ENCODE peak calls at places on chromosomes 7 and 10, in nine cellular contexts. J is H1, V is astrocyte of the spinal cord, P is kidney epithelial cell, A is endothelial cell, Q is body of pancreas, K is mucosa of descending colon, L is keratinocyte, I is HFF-Myc. U is an unnamed sample.

GRCh38 chr7:104130726-104131125 is 77.1 kb downstream of the ORC5 start:
- DNase-seq in J (no peak), V (no peak), P (no peak), A (no peak), Q (no peak), K (no peak), L (no peak), I (no peak), U (no peak)

GRCh38 chr7:136594739-136595144 is 273.7 kb upstream of the CHRM2 start:
- DNase-seq in J (no peak), V (no peak), P (no peak), A (no peak), Q (no peak), K (no peak), L (no peak), I (no peak), U (no peak)

GRCh38 chr7:102412548-102412947 is 16.4 kb downstream of the PRKRIP1 start:
- DNase-seq in J (no peak), V (peak), P (no peak), A (no peak), Q (no peak), K (no peak), L (no peak), I (no peak), U (no peak)

GRCh38 chr7:111734955-111735660 is 172.8 kb upstream of the IMMP2L start:
- DNase-seq in J (no peak), V (peak), P (no peak), A (no peak), Q (no peak), K (no peak), L (no peak), I (no peak), U (no peak)

GRCh38 chr10:111974325-111974724 is 209.2 kb downstream of the GPAM start:
- DNase-seq in J (no peak), V (no peak), P (no peak), A (no peak), Q (no peak), K (no peak), L (no peak), I (no peak), U (no peak)

GRCh38 chr7:234041-234711 is 41.8 kb downstream of the FAM20C start:
- DNase-seq in J (no peak), V (peak), P (no peak), A (no peak), Q (no peak), K (no peak), L (no peak), I (no peak), U (no peak)

GRCh38 chr7:140668641-140669040 is 4.1 kb upstream of the ADCK2 start:
- DNase-seq in J (no peak), V (no peak), P (no peak), A (no peak), Q (no peak), K (no peak), L (no peak), I (no peak), U (no peak)

GRCh38 chr10:113557389-113558321 is 4.8 kb downstream of the HABP2 start:
- DNase-seq in J (no peak), V (no peak), P (no peak), A (no peak), Q (peak), K (no peak), L (no peak), I (no peak), U (no peak)

GRCh38 chr7:130901209-130901783 is 167.3 kb upstream of the KLF14 start:
- DNase-seq in J (no peak), V (peak), P (peak), A (no peak), Q (peak), K (peak), L (no peak), I (peak), U (no peak)

GRCh38 chr10:132913559-132914115 is 28.7 kb downstream of the CFAP46 start:
- DNase-seq in J (no peak), V (no peak), P (no peak), A (no peak), Q (no peak), K (no peak), L (no peak), I (no peak), U (no peak)

GRCh38 chr10:4652111-4653010 is 173.6 kb upstream of the AKR1E2 start:
- DNase-seq in J (no peak), V (no peak), P (no peak), A (no peak), Q (no peak), K (no peak), L (no peak), I (no peak), U (no peak)

GRCh38 chr10:103692421-103693069 is 162.8 kb downstream of the SH3PXD2A start:
- DNase-seq in J (no peak), V (no peak), P (no peak), A (no peak), Q (no peak), K (peak), L (no peak), I (no peak), U (peak)

GRCh38 chr7:37642028-37642540 is 41.5 kb upstream of the GPR141 start:
- DNase-seq in J (no peak), V (no peak), P (no peak), A (no peak), Q (no peak), K (no peak), L (no peak), I (no peak), U (no peak)

GRCh38 chr10:70761031-70761601 is 24.1 kb downstream of the TBATA start:
- DNase-seq in J (no peak), V (peak), P (no peak), A (peak), Q (no peak), K (peak), L (no peak), I (no peak), U (no peak)

GRCh38 chr10:15745748-15746147 is 26.0 kb upstream of the ITGA8 start:
- DNase-seq in J (no peak), V (peak), P (no peak), A (no peak), Q (no peak), K (no peak), L (no peak), I (peak), U (no peak)

GRCh38 chr7:68381731-68382130 is 1216.5 kb upstream of the AUTS2 start:
- DNase-seq in J (no peak), V (no peak), P (no peak), A (no peak), Q (no peak), K (no peak), L (no peak), I (no peak), U (no peak)

GRCh38 chr10:79322616-79323566 is 24.4 kb upstream of the PPIF start:
- DNase-seq in J (no peak), V (peak), P (no peak), A (no peak), Q (peak), K (peak), L (no peak), I (peak), U (no peak)

GRCh38 chr7:5424689-5425506 is 1.3 kb upstream of the TNRC18 start:
- DNase-seq in J (no peak), V (peak), P (no peak), A (peak), Q (peak), K (peak), L (no peak), I (no peak), U (no peak)

GRCh38 chr7:2488272-2488645 is 12.1 kb upstream of the GRIFIN start:
- DNase-seq in J (no peak), V (no peak), P (no peak), A (no peak), Q (peak), K (no peak), L (no peak), I (no peak), U (no peak)

GRCh38 chr7:94053532-94053931 is 49.4 kb upstream of the BET1 start:
- DNase-seq in J (no peak), V (no peak), P (no peak), A (no peak), Q (no peak), K (no peak), L (no peak), I (no peak), U (no peak)

GRCh38 chr7:771241-772004 is 44.3 kb upstream of the PRKAR1B start:
- DNase-seq in J (no peak), V (peak), P (peak), A (no peak), Q (peak), K (peak), L (no peak), I (no peak), U (no peak)

GRCh38 chr7:157426463-157427301 is 89.9 kb downstream of the DNAJB6 start:
- DNase-seq in J (no peak), V (no peak), P (no peak), A (no peak), Q (no peak), K (no peak), L (no peak), I (no peak), U (no peak)

GRCh38 chr10:1715821-1716220 is 21.5 kb downstream of the ADARB2 start:
- DNase-seq in J (peak), V (no peak), P (peak), A (peak), Q (peak), K (peak), L (peak), I (no peak), U (peak)

GRCh38 chr7:140229591-140230516 is 53.1 kb upstream of the KDM7A start:
- DNase-seq in J (no peak), V (no peak), P (no peak), A (peak), Q (peak), K (peak), L (no peak), I (no peak), U (peak)

GRCh38 chr7:15478401-15478800 is 83.4 kb downstream of the AGMO start:
- DNase-seq in J (no peak), V (no peak), P (no peak), A (no peak), Q (no peak), K (no peak), L (no peak), I (no peak), U (no peak)

GRCh38 chr10:21292763-21293517 is 232.5 kb downstream of the SKIDA1 start:
- DNase-seq in J (no peak), V (peak), P (peak), A (peak), Q (peak), K (no peak), L (peak), I (peak), U (no peak)

GRCh38 chr7:118870187-118870586 is 645.7 kb downstream of the ANKRD7 start:
- DNase-seq in J (no peak), V (no peak), P (no peak), A (peak), Q (no peak), K (no peak), L (no peak), I (no peak), U (no peak)

GRCh38 chr10:95635319-95635733 is 21.2 kb downstream of the ALDH18A1 start:
- DNase-seq in J (no peak), V (no peak), P (no peak), A (no peak), Q (no peak), K (no peak), L (no peak), I (no peak), U (no peak)

GRCh38 chr10:90162464-90162863 is 461.1 kb downstream of the KIF20B start:
- DNase-seq in J (no peak), V (peak), P (no peak), A (no peak), Q (no peak), K (no peak), L (no peak), I (peak), U (no peak)

GRCh38 chr7:29397398-29397797 is 166.2 kb upstream of the PRR15 start:
- DNase-seq in J (no peak), V (no peak), P (no peak), A (no peak), Q (no peak), K (no peak), L (no peak), I (no peak), U (no peak)

GRCh38 chr7:158279539-158280466 is 307.8 kb downstream of the PTPRN2 start:
- DNase-seq in J (no peak), V (no peak), P (no peak), A (no peak), Q (no peak), K (no peak), L (no peak), I (no peak), U (no peak)

GRCh38 chr10:29297678-29298077 is 8.8 kb downstream of the LYZL1 start:
- DNase-seq in J (no peak), V (peak), P (no peak), A (no peak), Q (no peak), K (no peak), L (no peak), I (no peak), U (no peak)

GRCh38 chr10:5888352-5888751 is 1.3 kb downstream of the ANKRD16 start:
- DNase-seq in J (no peak), V (peak), P (no peak), A (no peak), Q (peak), K (no peak), L (no peak), I (no peak), U (no peak)

GRCh38 chr10:6058677-6059475 is 3.3 kb downstream of the IL2RA start:
- DNase-seq in J (no peak), V (no peak), P (no peak), A (no peak), Q (no peak), K (no peak), L (no peak), I (no peak), U (no peak)

GRCh38 chr10:79286318-79286951 is 60.8 kb upstream of the PPIF start:
- DNase-seq in J (no peak), V (peak), P (no peak), A (no peak), Q (peak), K (peak), L (peak), I (no peak), U (peak)

GRCh38 chr10:114492351-114493037 is 88.2 kb upstream of the AFAP1L2 start:
- DNase-seq in J (no peak), V (peak), P (no peak), A (no peak), Q (no peak), K (no peak), L (no peak), I (no peak), U (no peak)

GRCh38 chr10:131961777-131962450 is 19.8 kb downstream of the BNIP3 start:
- DNase-seq in J (no peak), V (no peak), P (no peak), A (no peak), Q (peak), K (no peak), L (no peak), I (no peak), U (no peak)

GRCh38 chr7:37439282-37440021 is 9.2 kb downstream of the ELMO1 start:
- DNase-seq in J (no peak), V (no peak), P (no peak), A (no peak), Q (no peak), K (no peak), L (no peak), I (no peak), U (no peak)

GRCh38 chr10:48306870-48307531 is 524 bp downstream of the MAPK8 start:
- DNase-seq in J (no peak), V (peak), P (no peak), A (peak), Q (peak), K (peak), L (no peak), I (no peak), U (peak)

GRCh38 chr10:48309711-48310226 is 3.3 kb downstream of the MAPK8 start:
- DNase-seq in J (no peak), V (peak), P (peak), A (no peak), Q (no peak), K (no peak), L (peak), I (no peak), U (peak)

GRCh38 chr10:48305905-48306264 is 592 bp upstream of the MAPK8 start:
- DNase-seq in J (no peak), V (no peak), P (no peak), A (no peak), Q (no peak), K (no peak), L (no peak), I (no peak), U (no peak)

GRCh38 chr10:48307584-48307983 is 1.1 kb downstream of the MAPK8 start:
- DNase-seq in J (no peak), V (no peak), P (no peak), A (no peak), Q (no peak), K (no peak), L (no peak), I (no peak), U (no peak)

GRCh38 chr10:48306265-48306869 is at the start of gene MAPK8:
- DNase-seq in J (peak), V (peak), P (peak), A (peak), Q (peak), K (peak), L (peak), I (peak), U (peak)
- TF ChIP-seq CTCF in J (peak), V (no peak), P (no peak), A (no peak), Q (no peak), K (no peak), L (no peak), I (no peak), U (no peak)

GRCh38 chr7:115631782-115632181 is 398.8 kb downstream of the TFEC start:
- DNase-seq in J (no peak), V (no peak), P (no peak), A (no peak), Q (no peak), K (no peak), L (no peak), I (no peak), U (no peak)
- TF ChIP-seq CTCF in J (peak), V (no peak), P (no peak), A (peak), Q (no peak), K (no peak), L (no peak), I (no peak), U (no peak)

DNA sequence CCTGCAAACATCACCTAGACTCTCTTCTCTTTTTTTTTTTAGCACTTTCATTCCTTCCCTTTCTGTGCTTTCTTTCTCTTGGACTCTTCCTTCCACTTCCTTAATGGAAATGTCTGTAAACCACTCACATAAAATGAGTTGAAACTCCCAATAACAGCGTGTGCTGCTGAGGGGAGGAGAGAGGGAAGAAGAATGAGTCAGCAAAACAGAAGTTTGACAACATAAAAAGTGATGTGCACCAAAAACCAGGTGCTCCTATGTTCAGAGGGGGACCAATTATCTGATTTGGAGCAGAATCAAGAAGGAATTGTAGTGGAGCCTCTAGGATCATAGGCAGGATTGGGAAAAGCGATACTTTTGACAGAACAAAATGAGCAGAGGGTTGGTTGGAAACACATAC is 712.1 kb upstream of the IGFBP3 start:
- DNase-seq in J (no peak), V (no peak), P (no peak), A (no peak), Q (no peak), K (no peak), L (no peak), I (no peak), U (no peak)
- TF ChIP-seq CTCF in J (no peak), V (no peak), P (no peak), A (no peak), Q (no peak), K (no peak), L (no peak), I (no peak), U (no peak)

DNA sequence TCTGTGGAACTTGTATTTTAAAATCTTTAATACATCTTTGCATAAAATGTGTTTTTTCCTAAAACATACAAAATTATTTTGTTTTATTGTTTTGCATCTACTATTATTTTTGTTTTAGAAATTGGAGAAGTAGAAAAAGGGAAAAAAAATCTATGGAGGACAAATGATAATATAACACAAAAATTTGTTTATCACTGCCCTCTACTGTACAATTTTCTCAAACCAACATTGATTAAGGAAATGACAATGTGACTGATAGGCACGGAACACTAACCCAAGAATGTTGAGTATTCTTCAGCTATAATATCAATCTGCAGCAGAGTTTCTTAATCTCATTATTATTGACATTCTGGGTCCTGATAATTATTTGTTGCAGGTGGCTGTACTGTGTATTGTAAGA is 9.5 kb upstream of the ING3 start:
- DNase-seq in J (no peak), V (no peak), P (no peak), A (no peak), Q (no peak), K (no peak), L (no peak), I (no peak), U (no peak)
- TF ChIP-seq CTCF in J (peak), V (peak), P (peak), A (no peak), Q (peak), K (no peak), L (no peak), I (no peak), U (peak)

GRCh38 chr7:151060416-151061234 is 1.2 kb downstream of the SLC4A2 start:
- DNase-seq in J (no peak), V (peak), P (no peak), A (no peak), Q (peak), K (peak), L (no peak), I (no peak), U (no peak)
- TF ChIP-seq CTCF in J (peak), V (peak), P (peak), A (no peak), Q (no peak), K (no peak), L (no peak), I (peak), U (no peak)

DNA sequence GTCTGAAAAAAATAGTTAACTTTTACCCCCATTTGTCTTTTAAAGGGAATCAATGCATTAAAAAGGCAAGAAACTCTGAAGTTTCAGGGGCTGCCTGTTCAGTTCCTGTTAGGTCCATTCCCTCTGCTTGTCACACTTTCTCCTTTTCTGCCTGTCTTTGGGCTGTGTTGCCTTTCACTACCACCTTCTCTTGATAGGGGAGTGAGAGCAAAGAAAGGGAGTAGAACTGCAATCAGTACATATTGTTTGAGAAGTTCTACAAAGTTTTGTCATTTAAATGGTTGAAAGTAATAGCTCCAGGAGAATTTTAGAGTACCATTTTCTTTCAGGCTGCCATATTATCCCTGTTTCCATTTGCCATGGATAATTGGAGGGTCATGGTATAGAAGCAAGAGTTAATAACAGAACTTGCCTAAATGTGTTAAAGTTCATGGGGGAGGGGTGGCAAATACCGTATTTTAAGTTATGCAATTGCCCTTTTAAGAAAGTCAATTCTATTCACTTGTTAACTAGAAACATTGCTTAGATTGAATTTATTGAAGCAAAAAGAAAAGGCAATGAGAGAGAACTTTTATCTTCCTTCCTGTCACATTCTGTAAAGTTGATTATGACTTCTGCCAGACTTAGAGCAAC is 38.6 kb downstream of the MPLKIP start:
- DNase-seq in J (no peak), V (no peak), P (no peak), A (no peak), Q (no peak), K (no peak), L (no peak), I (no peak), U (no peak)
- TF ChIP-seq CTCF in J (no peak), V (no peak), P (no peak), A (no peak), Q (no peak), K (no peak), L (no peak), I (no peak), U (no peak)

GRCh38 chr7:52498319-52498718 is 537.1 kb upstream of the POM121L12 start:
- DNase-seq in J (no peak), V (no peak), P (no peak), A (no peak), Q (no peak), K (no peak), L (no peak), I (no peak), U (no peak)
- TF ChIP-seq CTCF in J (peak), V (no peak), P (no peak), A (no peak), Q (no peak), K (no peak), L (no peak), I (no peak), U (no peak)

U was measured in GM10248.